ENCODE peak calls at places on chromosomes 6 and 20, in six cellular contexts. Z, U, T, I, A and B are unnamed samples.

GRCh38 chr6:81241717-81242116 is 510.8 kb downstream of the TENT5A start:
- DNase-seq in Z (peak; percentile 28), U (no peak), T (peak; percentile 49), I (peak; percentile 60), A (no peak), B (no peak)

GRCh38 chr20:6501061-6501460 is 266.4 kb upstream of the BMP2 start:
- DNase-seq in Z (no peak), U (peak; percentile 93), T (peak; percentile 86), I (peak; percentile 76), A (no peak), B (no peak)

GRCh38 chr6:155498370-155498769 is 42.7 kb upstream of the NOX3 start:
- DNase-seq in Z (no peak), U (no peak), T (peak; percentile 39), I (peak; percentile 59), A (no peak), B (no peak)

GRCh38 chr20:46666306-46666705 is 15.0 kb upstream of the SLC13A3 start:
- DNase-seq in Z (no peak), U (no peak), T (no peak), I (no peak), A (no peak), B (no peak)

GRCh38 chr6:152552616-152553209 is 84.4 kb downstream of the SYNE1 start:
- DNase-seq in Z (no peak), U (peak; percentile 64), T (peak; percentile 77), I (peak; percentile 87), A (no peak), B (peak; percentile 67)

GRCh38 chr6:108733706-108734105 is 114.5 kb upstream of the ARMC2 start:
- DNase-seq in Z (no peak), U (no peak), T (no peak), I (no peak), A (no peak), B (no peak)

GRCh38 chr6:169253341-169253740 is 305 bp downstream of the THBS2 start:
- DNase-seq in Z (no peak), U (no peak), T (no peak), I (peak; percentile 45), A (no peak), B (no peak)

GRCh38 chr20:33561981-33562601 is 72.2 kb downstream of the CBFA2T2 start:
- DNase-seq in Z (peak; percentile 42), U (peak; percentile 85), T (peak; percentile 95), I (peak; percentile 97), A (peak; percentile 82), B (no peak)

GRCh38 chr20:24079661-24080412 is 91.3 kb upstream of the GGTLC1 start:
- DNase-seq in Z (no peak), U (no peak), T (no peak), I (no peak), A (no peak), B (no peak)

GRCh38 chr20:24084281-24084680 is 95.7 kb upstream of the GGTLC1 start:
- DNase-seq in Z (no peak), U (no peak), T (no peak), I (no peak), A (no peak), B (no peak)

GRCh38 chr20:24086121-24086520 is 97.5 kb upstream of the GGTLC1 start:
- DNase-seq in Z (no peak), U (no peak), T (no peak), I (no peak), A (no peak), B (no peak)

GRCh38 chr20:24077145-24077544 is 88.6 kb upstream of the GGTLC1 start:
- DNase-seq in Z (no peak), U (no peak), T (no peak), I (no peak), A (no peak), B (no peak)

GRCh38 chr20:24081077-24081476 is 92.5 kb upstream of the GGTLC1 start:
- DNase-seq in Z (no peak), U (no peak), T (no peak), I (no peak), A (no peak), B (no peak)
- TF ChIP-seq CTCF in Z (no peak), U (no peak), T (no peak), I (no peak), A (no peak), B (no peak)

GRCh38 chr6:166223091-166223490 is 55.4 kb upstream of the TBXT start:
- DNase-seq in Z (no peak), U (no peak), T (no peak), I (no peak), A (no peak), B (no peak)

GRCh38 chr6:166228425-166228824 is 60.8 kb upstream of the TBXT start:
- DNase-seq in Z (no peak), U (no peak), T (no peak), I (no peak), A (no peak), B (no peak)

GRCh38 chr6:166221636-166222035 is 54.0 kb upstream of the TBXT start:
- DNase-seq in Z (no peak), U (no peak), T (no peak), I (no peak), A (no peak), B (no peak)

GRCh38 chr6:166221040-166221439 is 53.4 kb upstream of the TBXT start:
- DNase-seq in Z (no peak), U (no peak), T (no peak), I (no peak), A (no peak), B (no peak)

DNA sequence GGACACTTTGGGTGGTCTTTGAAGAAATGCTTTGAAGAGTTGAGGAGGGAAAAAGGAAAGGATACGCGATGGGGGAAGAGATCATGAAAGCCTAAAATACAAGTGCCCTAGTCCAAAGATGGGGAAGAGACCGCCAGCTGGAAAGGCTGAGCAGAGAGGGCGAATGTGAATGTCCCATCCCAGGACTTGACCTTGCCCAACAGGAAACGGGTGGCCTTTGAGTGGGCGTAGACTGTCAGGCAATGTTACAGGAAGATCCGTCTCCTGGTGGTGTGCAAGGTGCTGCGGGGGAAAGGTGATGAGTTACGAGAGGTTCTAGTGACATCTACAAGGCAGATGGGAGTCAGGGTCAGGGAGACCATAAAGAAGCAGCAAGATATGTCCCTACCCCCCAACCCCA is 55.0 kb upstream of the TBXT start:
- DNase-seq in Z (no peak), U (no peak), T (no peak), I (no peak), A (no peak), B (no peak)
- TF ChIP-seq CTCF in Z (no peak), U (no peak), T (no peak), I (no peak), A (no peak), B (no peak)

DNA sequence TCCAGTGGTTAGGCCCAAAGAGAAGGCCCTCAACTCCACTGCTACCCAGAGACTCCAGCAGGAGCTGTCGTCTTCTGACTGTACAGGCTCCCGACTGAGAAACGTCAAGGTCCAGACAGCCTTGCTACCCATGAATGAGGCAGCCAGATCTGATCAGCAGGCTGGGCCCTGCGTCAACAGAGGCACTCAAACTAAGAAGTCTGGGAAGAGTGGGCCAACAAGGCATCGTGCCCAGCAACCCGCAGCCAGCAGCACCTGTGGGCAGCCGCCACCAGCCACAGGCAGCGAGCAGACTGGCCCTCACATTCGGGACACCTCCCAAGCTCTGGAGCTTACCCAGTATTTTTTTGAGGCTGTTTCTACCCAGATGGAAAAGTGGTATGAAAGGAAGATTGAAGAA is 8.1 kb downstream of the LYRM2 start:
- DNase-seq in Z (no peak), U (no peak), T (no peak), I (no peak), A (no peak), B (no peak)
- TF ChIP-seq CTCF in Z (no peak), U (no peak), T (no peak), I (no peak), A (no peak), B (no peak)

DNA sequence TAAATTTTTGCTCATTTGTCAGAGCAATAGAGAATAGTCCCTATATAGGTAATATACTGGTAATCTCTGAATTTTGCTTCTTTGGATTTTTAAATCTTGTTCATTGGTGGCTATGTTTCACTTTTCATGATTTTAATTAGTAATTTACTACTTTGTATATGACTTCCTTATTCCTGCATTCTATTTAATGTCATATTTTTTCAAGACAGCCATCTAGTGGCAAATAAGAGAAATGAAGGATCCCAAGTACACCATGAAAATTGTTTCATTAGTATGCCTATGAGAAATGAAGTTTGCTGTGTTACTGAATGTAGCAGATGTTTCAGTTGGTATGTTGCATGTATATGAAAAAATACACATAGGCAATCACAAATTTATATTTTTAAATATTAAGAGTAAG is 82.4 kb downstream of the ZNF292 start:
- DNase-seq in Z (no peak), U (peak; percentile 22), T (peak; percentile 45), I (peak; percentile 34), A (peak; percentile 7), B (no peak)
- TF ChIP-seq CTCF in Z (peak; percentile 19), U (peak; percentile 65), T (peak; percentile 55), I (peak; percentile 39), A (peak; percentile 45), B (peak; percentile 63)

DNA sequence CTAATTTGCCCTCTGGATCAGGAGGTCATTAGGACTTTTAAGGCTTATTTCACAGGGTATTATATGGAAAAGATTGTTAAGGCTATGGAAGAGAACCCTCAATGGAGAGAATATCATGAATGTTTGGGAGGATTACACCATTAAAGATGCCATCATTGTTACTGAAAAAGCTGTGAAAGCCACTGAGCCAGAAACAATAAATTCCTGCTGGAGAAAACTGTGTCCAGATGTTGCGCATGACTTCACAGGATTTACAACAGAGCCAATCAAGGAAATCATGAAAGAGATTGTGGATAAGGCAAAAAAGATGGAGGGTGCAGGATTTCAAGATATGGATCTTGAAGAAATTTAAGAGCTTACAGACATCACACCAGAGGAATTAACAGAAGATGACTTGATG is 798.3 kb upstream of the SLC35B3 start:
- DNase-seq in Z (no peak), U (no peak), T (no peak), I (peak; percentile 67), A (no peak), B (no peak)
- TF ChIP-seq CTCF in Z (no peak), U (no peak), T (no peak), I (no peak), A (no peak), B (no peak)

DNA sequence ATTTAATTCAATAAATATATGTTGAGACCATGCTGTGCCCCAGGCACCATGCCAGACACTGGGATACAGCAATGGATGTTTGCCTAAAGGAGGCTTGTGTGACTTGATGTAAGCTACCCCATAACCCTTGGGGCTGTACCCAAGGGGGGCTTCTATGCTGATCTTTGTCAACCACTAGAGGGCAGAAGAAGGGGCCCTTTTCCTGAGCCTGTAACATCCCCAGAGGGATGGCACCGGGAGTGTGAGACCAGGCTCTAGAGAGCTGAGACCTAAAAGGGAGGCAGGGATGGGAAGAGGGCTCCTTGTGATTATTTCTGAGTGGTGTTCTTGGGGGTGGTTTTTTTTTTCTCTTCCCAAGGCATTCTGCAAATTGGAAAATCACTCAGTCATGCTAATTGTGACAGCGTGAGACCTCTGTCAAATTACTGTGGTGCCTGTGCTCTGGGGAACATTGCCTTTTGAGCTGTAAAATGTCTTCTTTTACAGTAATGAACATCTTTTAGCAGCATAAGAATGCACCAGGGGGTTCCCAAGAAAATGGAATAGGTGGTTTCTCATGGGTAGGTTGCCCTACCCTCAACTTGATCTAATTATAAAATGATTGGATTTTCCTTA is 138.8 kb upstream of the SLC24A3 start:
- DNase-seq in Z (no peak), U (no peak), T (no peak), I (no peak), A (no peak), B (no peak)
- TF ChIP-seq CTCF in Z (no peak), U (peak; percentile 18), T (no peak), I (no peak), A (peak; percentile 8), B (peak; percentile 13)